ENCODE peak calls at places on chromosomes 12 and 14, in eight cellular contexts. V is activated CD8-positive, alpha-beta memory T cell treated with anti-CD3 and anti-CD28 coated beads for 24 hours; N is MCF 10A; T is fibroblast of the aortic adventitia; P is activated CD4-positive, alpha-beta T cell treated with anti-CD3 and anti-CD28 coated beads, Interleukin-2, amount 10 ng/mL, durations not matched to agents 7 days and 5 days; G is stimulated activated CD4-positive, alpha-beta T cell treated with anti-CD3 and anti-CD28 coated beads, Interleukin-12 subunit alpha, Interleukin-12 subunit beta, amount 100 ng/mL, for 4 hours; Q is activated T-helper 1 cell treated with Interleukin-2 at 50 U/mL for 16 hours; U is HEK293T. I is an unnamed sample.

GRCh38 chr12:8120072-8120713 is 3.2 kb upstream of the CLEC4A start:
- DNase-seq in V (no peak), N (no peak), T (no peak), P (no peak), Q (no peak), U (no peak), G (no peak), I (no peak)

GRCh38 chr14:61179061-61179675 is 102.0 kb downstream of the TMEM30B start:
- DNase-seq in P (no peak), N (no peak), U (no peak), Q (no peak), T (no peak), V (no peak), G (no peak), I (no peak)

GRCh38 chr14:105532111-105532623 is 5.8 kb downstream of the TMEM121 start:
- DNase-seq in T (no peak), N (no peak), V (no peak), Q (no peak), G (no peak), U (no peak), P (no peak), I (no peak)

GRCh38 chr12:54306925-54307731 is 6.3 kb upstream of the NFE2 start:
- DNase-seq in V (no peak), T (peak; percentile 90), N (peak; percentile 99), Q (no peak), P (no peak), U (no peak), G (no peak), I (no peak)

GRCh38 chr12:32155041-32155440 is 48.4 kb downstream of the BICD1 start:
- DNase-seq in G (no peak), P (no peak), Q (no peak), N (no peak), T (no peak), V (no peak), U (no peak), I (no peak)

GRCh38 chr12:110543252-110543959 is 39.7 kb downstream of the PPTC7 start:
- DNase-seq in V (no peak), G (no peak), T (peak; percentile 92), N (peak; percentile 100), P (no peak), U (no peak), Q (no peak), I (peak; percentile 89)

GRCh38 chr14:55470025-55470424 is 29.6 kb upstream of the TBPL2 start:
- DNase-seq in V (no peak), P (no peak), T (no peak), U (no peak), Q (no peak), N (no peak), G (no peak), I (no peak)

GRCh38 chr14:106556665-106557289 is 1030.4 kb downstream of the TMEM121 start:
- DNase-seq in N (peak; percentile 68), V (peak; percentile 93), Q (peak; percentile 55), U (peak; percentile 34), P (peak; percentile 79), G (peak; percentile 80), T (no peak), I (no peak)

GRCh38 chr12:128637616-128638606 is 185.8 kb downstream of the SLC15A4 start:
- DNase-seq in Q (no peak), V (no peak), T (no peak), G (no peak), U (no peak), P (no peak), N (no peak), I (no peak)

GRCh38 chr12:97921957-97922722 is 459.5 kb downstream of the RMST start:
- DNase-seq in Q (no peak), U (no peak), P (no peak), N (peak; percentile 40), G (no peak), T (peak; percentile 17), V (no peak), I (no peak)

GRCh38 chr14:64703393-64704144 is 655 bp upstream of the PLEKHG3 start:
- DNase-seq in P (no peak), G (no peak), U (no peak), T (peak; percentile 35), V (no peak), N (no peak), Q (no peak), I (peak; percentile 62)

GRCh38 chr12:116606397-116606796 is 47.2 kb downstream of the MAP1LC3B2 start:
- DNase-seq in V (no peak), Q (no peak), P (no peak), G (no peak), U (no peak), T (no peak), N (no peak), I (no peak)

GRCh38 chr14:53791116-53791515 is 165.5 kb downstream of the BMP4 start:
- DNase-seq in G (no peak), V (no peak), U (no peak), P (no peak), Q (no peak), N (no peak), T (no peak), I (no peak)

GRCh38 chr14:102086346-102086971 is 385 bp downstream of the HSP90AA1 start:
- DNase-seq in T (peak; percentile 69), G (peak; percentile 55), N (peak; percentile 46), P (peak; percentile 68), V (no peak), Q (peak; percentile 50), U (peak; percentile 42), I (no peak)

GRCh38 chr12:1809606-1810140 is 10.7 kb upstream of the LRTM2 start:
- DNase-seq in V (no peak), P (no peak), Q (no peak), N (no peak), U (no peak), T (no peak), G (no peak), I (no peak)

GRCh38 chr14:67387195-67387594 is 24.8 kb downstream of the PLEK2 start:
- DNase-seq in Q (no peak), N (no peak), V (no peak), U (no peak), T (peak; percentile 20), P (no peak), G (no peak), I (no peak)

GRCh38 chr12:124715121-124715990 is 147.9 kb upstream of the NCOR2 start:
- DNase-seq in T (no peak), N (peak; percentile 63), Q (no peak), G (no peak), P (no peak), U (peak; percentile 48), V (no peak), I (no peak)

I was measured in coronary artery.